ENCODE peak calls at places on chromosomes 3 and 15, in nine cellular contexts. T is lower lobe of right lung, N is transverse colon, L is upper lobe of right lung, V is psoas muscle, W is heart left ventricle, Q is brain microvascular endothelial cell, A is osteoblast, G is breast epithelium. P is an unnamed sample. For H3K36me3, the result is how much of the 10 kb centered on the place peaks cover.

GRCh38 chr3:43296565-43296964 is 10.2 kb downstream of the SNRK start:
- DNase-seq in G (no peak), T (peak), V (no peak), W (peak), N (peak), A (no peak), Q (peak), L (no peak), P (no peak)

GRCh38 chr3:14261229-14261628 is 82.6 kb downstream of the LSM3 start:
- DNase-seq in A (peak), W (peak), Q (peak), L (peak), G (peak), N (peak), V (peak), T (peak), P (peak)

GRCh38 chr3:123618768-123619484 is 34.1 kb upstream of the HACD2 start:
- DNase-seq in V (peak), Q (no peak), L (no peak), W (peak), T (peak), A (peak), N (peak), G (no peak), P (no peak)

GRCh38 chr3:154105218-154105975 is 15.8 kb upstream of the ARHGEF26 start:
- DNase-seq in L (peak), W (no peak), A (no peak), T (peak), Q (no peak), N (no peak), G (no peak), V (no peak), P (no peak)

GRCh38 chr3:107629556-107629955 is 106.8 kb downstream of the BBX start:
- DNase-seq in W (no peak), T (no peak), V (no peak), N (no peak), A (no peak), G (no peak), Q (no peak), L (no peak), P (no peak)

GRCh38 chr3:135229018-135229495 is 434.0 kb downstream of the EPHB1 start:
- DNase-seq in N (no peak), A (no peak), T (no peak), L (no peak), G (no peak), W (peak), Q (no peak), V (peak), P (no peak)

GRCh38 chr3:46612324-46612723 is at the start of gene FAM240A:
- DNase-seq in Q (no peak), A (no peak), T (no peak), V (peak), L (no peak), N (no peak), G (no peak), W (no peak), P (no peak)

GRCh38 chr3:149813367-149814281 is 609 bp downstream of the RNF13 start:
- DNase-seq in W (peak), L (peak), T (no peak), N (peak), A (peak), Q (peak), G (no peak), V (peak), P (no peak)

GRCh38 chr15:43249699-43250203 is 17.0 kb downstream of the TGM5 start:
- DNase-seq in V (no peak), G (no peak), Q (peak), N (no peak), A (peak), T (no peak), L (no peak), W (no peak), P (no peak)

GRCh38 chr3:149783576-149783975 is 8.8 kb downstream of the ANKUB1 start:
- DNase-seq in N (no peak), G (no peak), A (peak), V (no peak), Q (no peak), T (no peak), L (no peak), W (no peak), P (no peak)

GRCh38 chr3:160869825-160870224 is 113.8 kb downstream of the PPM1L start:
- DNase-seq in N (no peak), A (no peak), T (no peak), L (no peak), G (peak), Q (no peak), V (peak), W (peak), P (peak)

GRCh38 chr15:98501192-98501591 is 147.1 kb upstream of the IGF1R start:
- DNase-seq in T (no peak), N (no peak), V (no peak), A (no peak), W (no peak), G (no peak), Q (no peak), L (no peak), P (no peak)

GRCh38 chr3:191627064-191627463 is 166.1 kb downstream of the PYDC2 start:
- DNase-seq in V (no peak), L (no peak), T (no peak), Q (no peak), N (no peak), G (no peak), A (no peak), W (no peak), P (no peak)

DNA sequence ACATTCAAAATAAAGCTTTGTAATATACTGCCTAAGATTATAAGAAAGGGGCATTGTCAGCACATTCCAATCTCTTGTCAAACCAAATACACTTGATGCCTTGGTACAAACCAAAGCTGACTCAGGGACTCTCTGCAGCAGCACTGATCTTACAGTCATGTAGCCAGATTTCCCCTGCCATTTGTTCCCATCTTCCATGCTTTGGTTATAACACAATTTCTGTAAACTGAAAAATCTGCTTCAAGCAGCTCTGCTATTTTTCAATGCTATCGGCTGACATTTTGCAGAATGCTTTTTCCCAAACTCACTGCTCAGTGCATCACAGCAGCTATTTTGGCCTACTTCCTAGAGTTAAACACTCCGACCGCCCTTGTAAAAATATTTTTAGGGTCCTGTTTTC is 18.2 kb downstream of the PLOD2 start:
- DNase-seq in L (no peak), G (no peak), T (no peak), Q (peak), A (no peak), V (no peak), N (no peak), W (no peak), P (no peak)
- H3K27ac ChIP-seq in L (no peak), G (no peak), T (no peak), Q (no peak), A (peak), V (no peak), N (peak), W (peak), P (no peak)

GRCh38 chr3:36135863-36136262 is 244.4 kb upstream of the STAC start:
- DNase-seq in Q (no peak), T (no peak), G (no peak), A (no peak), V (no peak), N (no peak), L (no peak), W (no peak), P (no peak)

GRCh38 chr3:36132214-36132613 is 248.1 kb upstream of the STAC start:
- DNase-seq in W (no peak), Q (no peak), G (no peak), N (no peak), A (no peak), L (no peak), T (no peak), V (no peak), P (no peak)
- TF ChIP-seq CTCF in W (no peak), Q (peak), G (no peak), N (no peak), A (no peak), L (no peak), T (no peak), V (no peak), P (no peak)

GRCh38 chr3:37030573-37030972 is 37.3 kb downstream of the MLH1 start:
- DNase-seq in Q (no peak), V (no peak), G (no peak), W (no peak), N (no peak), A (no peak), L (no peak), T (no peak), P (no peak)
- H3K36me3 ChIP-seq in Q (under half), V (half or more), G (under half), W (half or more), N (under half), A (under half), L (half or more), T (half or more), P (half or more)

GRCh38 chr3:124883766-124884473 is 3.2 kb downstream of the ITGB5 start:
- DNase-seq in L (no peak), V (no peak), N (no peak), Q (no peak), A (peak), G (no peak), W (no peak), T (no peak), P (no peak)

GRCh38 chr3:124882749-124883148 is 4.4 kb downstream of the ITGB5 start:
- DNase-seq in L (no peak), Q (peak), V (no peak), W (no peak), N (no peak), A (peak), T (no peak), G (no peak), P (no peak)

GRCh38 chr3:124881976-124882697 is 5.0 kb downstream of the ITGB5 start:
- DNase-seq in T (no peak), Q (no peak), W (no peak), G (no peak), N (no peak), A (peak), L (no peak), V (no peak), P (no peak)

GRCh38 chr3:124885466-124886167 is 1.5 kb downstream of the ITGB5 start:
- DNase-seq in L (no peak), Q (peak), W (no peak), T (no peak), V (no peak), A (peak), N (no peak), G (no peak), P (no peak)

GRCh38 chr3:124883191-124883747 is 3.9 kb downstream of the ITGB5 start:
- DNase-seq in A (no peak), N (no peak), V (no peak), T (no peak), L (no peak), W (no peak), Q (no peak), G (no peak), P (no peak)
- H3K27ac ChIP-seq in A (peak), N (peak), V (no peak), T (no peak), L (no peak), W (no peak), Q (peak), G (no peak), P (no peak)

DNA sequence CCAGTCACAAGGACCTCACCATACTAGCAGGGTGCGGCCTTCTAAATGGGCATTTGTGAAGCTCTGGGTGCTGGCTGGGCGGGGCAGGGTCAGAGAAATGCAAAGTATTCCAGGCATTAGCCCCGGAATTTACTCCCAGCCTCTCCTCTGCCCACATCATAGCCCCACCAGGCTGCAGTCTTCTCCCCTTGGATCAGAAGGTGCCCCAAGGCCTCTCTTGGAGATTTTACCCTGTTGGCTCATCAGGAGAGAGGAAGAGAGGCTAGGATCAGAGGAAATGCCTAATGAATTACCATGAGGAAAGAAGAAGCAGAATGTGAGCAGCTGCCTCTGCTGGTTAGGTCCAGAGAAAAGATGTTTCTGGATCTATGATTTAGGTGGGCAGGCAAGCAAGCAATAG is 65.7 kb downstream of the BDH1 start:
- DNase-seq in V (no peak), W (no peak), A (peak), G (no peak), Q (peak), T (peak), N (no peak), L (no peak), P (no peak)
- TF ChIP-seq CTCF in V (no peak), W (no peak), A (no peak), G (no peak), Q (peak), T (no peak), N (no peak), L (no peak), P (no peak)